ENCODE peak calls at places on chromosomes 13 and 19, in five cellular contexts. E is stomach, D is HCT116, X is prostate gland, Z is upper lobe of left lung. M is an unnamed sample.
A peak's percentile ranks its signal among the peaks of the same experiment; 100 is the strongest.

GRCh38 chr19:3146677-3147100 is 10.9 kb downstream of the GNA15 start:
- DNase-seq in E (no peak), D (no peak), X (no peak), Z (peak; percentile 62), M (peak; percentile 30)

GRCh38 chr13:85665286-85665685 is 133.9 kb downstream of the SLITRK6 start:
- DNase-seq in E (no peak), D (no peak), X (no peak), Z (no peak), M (no peak)

GRCh38 chr13:23695711-23696512 is 125.7 kb downstream of the TNFRSF19 start:
- DNase-seq in E (no peak), D (no peak), X (no peak), Z (no peak), M (no peak)

GRCh38 chr19:33297401-33298145 is 4.8 kb downstream of the CEBPA start:
- DNase-seq in E (no peak), D (no peak), X (no peak), Z (peak; percentile 21), M (no peak)

GRCh38 chr13:58018020-58018419 is 386.5 kb downstream of the PCDH17 start:
- DNase-seq in E (no peak), D (no peak), X (no peak), Z (no peak), M (no peak)

GRCh38 chr13:114019367-114019766 is 45.5 kb upstream of the C13orf46 start:
- DNase-seq in E (no peak), D (peak; percentile 8), X (no peak), Z (no peak), M (no peak)

GRCh38 chr19:4304509-4305252 is at the start of gene FSD1:
- DNase-seq in E (no peak), D (no peak), X (no peak), Z (no peak), M (no peak)

GRCh38 chr13:110155072-110155471 is 151.9 kb downstream of the COL4A1 start:
- DNase-seq in E (no peak), D (no peak), X (no peak), Z (no peak), M (no peak)

GRCh38 chr13:73922728-73923393 is 211.3 kb downstream of the KLF12 start:
- DNase-seq in E (no peak), D (no peak), X (no peak), Z (no peak), M (no peak)

GRCh38 chr19:9075064-9075964 is 11.5 kb upstream of the OR1M1 start:
- DNase-seq in E (peak; percentile 58), D (peak; percentile 97), X (peak; percentile 73), Z (peak; percentile 36), M (peak; percentile 50)

DNA sequence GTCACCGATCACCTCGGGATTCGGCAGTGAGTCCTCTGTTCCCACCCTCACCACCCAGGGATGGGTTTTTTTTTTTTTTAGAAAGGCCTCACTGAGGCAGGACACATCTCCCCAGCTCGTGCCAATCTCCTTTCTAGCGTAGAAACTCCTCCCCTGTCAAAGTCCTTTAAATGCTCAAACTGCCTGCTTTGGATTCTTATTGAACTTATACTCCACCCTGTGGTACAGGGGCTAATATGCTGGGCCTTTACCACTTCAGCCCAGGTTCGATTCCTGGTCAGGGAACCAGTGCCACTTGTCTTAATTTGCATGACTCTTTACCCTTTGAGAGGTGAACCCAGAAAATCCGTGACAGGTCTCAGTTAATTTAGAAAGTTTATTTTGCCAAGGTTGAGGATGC is 8.3 kb upstream of the ZNF14 start:
- DNase-seq in E (no peak), D (no peak), X (no peak), Z (no peak), M (no peak)
- TF ChIP-seq POLR2A in E (no peak), D (no peak), X (no peak), Z (no peak), M (no peak)

DNA sequence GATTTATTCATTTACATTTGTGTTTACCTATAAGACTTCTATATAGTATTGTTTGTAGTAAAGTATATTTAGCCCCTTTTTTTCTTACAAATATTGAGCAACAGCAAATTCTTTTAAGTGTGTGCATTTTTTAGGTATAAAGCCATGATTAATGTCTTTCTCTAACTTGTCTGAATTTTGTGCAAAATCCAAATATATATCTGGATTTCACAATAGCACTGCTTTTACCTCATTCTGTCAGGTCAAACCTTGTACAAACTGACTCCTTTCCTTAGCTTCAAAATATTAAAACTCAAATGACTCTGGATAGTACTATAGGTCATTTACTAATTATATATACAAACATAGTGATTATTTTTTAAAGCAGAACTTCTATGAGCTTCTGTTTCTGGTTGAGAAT is 563.0 kb upstream of the SPRY2 start:
- DNase-seq in E (no peak), D (no peak), X (no peak), Z (no peak), M (no peak)
- TF ChIP-seq POLR2AphosphoS5 in E (no peak), D (no peak), X (no peak), Z (no peak), M (no peak)

GRCh38 chr19:11154683-11155047 is 917 bp downstream of the SPC24 start:
- DNase-seq in E (no peak), D (no peak), X (no peak), Z (no peak), M (no peak)
- H3K4me3 ChIP-seq in E (peak overlapping the region; percentile 73), D (peak overlapping the region; percentile 83), X (no peak overlapping the region), Z (peak overlapping the region; percentile 51), M (no peak overlapping the region)

GRCh38 chr19:50601407-50602088 is 33.3 kb upstream of the LRRC4B start:
- DNase-seq in E (no peak), D (no peak), X (no peak), Z (no peak), M (no peak)
- TF ChIP-seq POLR2A in E (no peak), D (no peak), X (no peak), Z (no peak), M (no peak)